ENCODE peak calls at places on chromosome 6, in five cellular contexts. A, F, H, M and G are unnamed samples.

GRCh38 chr6:127366281-127367022 is 23.0 kb upstream of the ECHDC1 start:
- DNase-seq in A (peak), F (peak), H (no peak), M (peak), G (peak)

GRCh38 chr6:56732517-56732916 is 89.8 kb upstream of the DST start:
- DNase-seq in M (no peak), F (no peak), A (no peak), H (no peak), G (no peak)

GRCh38 chr6:125302840-125303511 is 1.2 kb upstream of the HDDC2 start:
- DNase-seq in F (no peak), M (no peak), A (no peak), H (no peak), G (no peak)

GRCh38 chr6:109183109-109183508 is 87.8 kb downstream of the CEP57L1 start:
- DNase-seq in A (no peak), H (no peak), M (no peak), F (no peak), G (peak)

GRCh38 chr6:46651766-46652165 is 852 bp downstream of the CYP39A1 start:
- DNase-seq in M (no peak), A (no peak), F (no peak), H (no peak), G (no peak)

GRCh38 chr6:22251331-22251730 is 45.5 kb downstream of the PRL start:
- DNase-seq in H (no peak), M (no peak), F (peak), A (peak), G (no peak)

GRCh38 chr6:170243791-170244291 is 47.0 kb downstream of the DLL1 start:
- DNase-seq in M (peak), A (no peak), F (no peak), H (no peak), G (no peak)

GRCh38 chr6:12010635-12011275 is 1.4 kb upstream of the HIVEP1 start:
- DNase-seq in M (peak), A (peak), H (no peak), F (peak), G (peak)

GRCh38 chr6:165884813-165885765 is 222.0 kb upstream of the PDE10A start:
- DNase-seq in M (peak), A (no peak), F (peak), H (peak), G (peak)

GRCh38 chr6:127516676-127517273 is 2.4 kb downstream of the MTCL3 start:
- DNase-seq in F (peak), A (peak), H (no peak), M (no peak), G (peak)

GRCh38 chr6:39309942-39310531 is 4.2 kb downstream of the KCNK17 start:
- DNase-seq in A (peak), H (peak), M (peak), F (peak), G (peak)

GRCh38 chr6:2351807-2352431 is 106.5 kb upstream of the GMDS start:
- DNase-seq in F (no peak), A (no peak), H (no peak), M (no peak), G (peak)

GRCh38 chr6:66421570-66421969 is 714.5 kb upstream of the EYS start:
- DNase-seq in F (peak), M (no peak), A (no peak), H (no peak), G (no peak)

GRCh38 chr6:241331-241865 is 50.9 kb upstream of the DUSP22 start:
- DNase-seq in H (no peak), M (no peak), F (no peak), A (no peak), G (no peak)